ENCODE peak calls at places on chromosomes 3 and 15, in eight cellular contexts. One of them, this sample, is unnamed.

GRCh38 chr3:194840661-194841514 is 155.2 kb downstream of the FAM43A start:
- DNase-seq in stimulated activated CD8-positive, alpha-beta memory T cell treated with anti-CD3 and anti-CD28 coated beads, Interleukin-4, amount 100 ng/mL, for 24 hours: no peak
- DNase-seq in putamen: no peak
- DNase-seq in activated CD4-positive, alpha-beta T cell treated with anti-CD3 and anti-CD28 coated beads for 24 hours: no peak
- DNase-seq in activated T-cell treated with anti-CD3 and anti-CD28 coated beads for 24 hours: no peak
- DNase-seq in memory B cell: no peak
- DNase-seq in adrenal gland: peak
- DNase-seq in GM23338: no peak
- DNase-seq in this sample: no peak

GRCh38 chr3:173371848-173372487 is 25.6 kb upstream of the NLGN1 start:
- DNase-seq in adrenal gland: no peak
- DNase-seq in memory B cell: no peak
- DNase-seq in stimulated activated CD8-positive, alpha-beta memory T cell treated with anti-CD3 and anti-CD28 coated beads, Interleukin-4, amount 100 ng/mL, for 24 hours: no peak
- DNase-seq in activated CD4-positive, alpha-beta T cell treated with anti-CD3 and anti-CD28 coated beads for 24 hours: no peak
- DNase-seq in GM23338: peak
- DNase-seq in activated T-cell treated with anti-CD3 and anti-CD28 coated beads for 24 hours: no peak
- DNase-seq in putamen: peak
- DNase-seq in this sample: no peak

GRCh38 chr3:120348065-120348980 is 831 bp downstream of the LRRC58 start:
- DNase-seq in GM23338: peak
- DNase-seq in adrenal gland: no peak
- DNase-seq in activated CD4-positive, alpha-beta T cell treated with anti-CD3 and anti-CD28 coated beads for 24 hours: peak
- DNase-seq in activated T-cell treated with anti-CD3 and anti-CD28 coated beads for 24 hours: peak
- DNase-seq in memory B cell: no peak
- DNase-seq in putamen: no peak
- DNase-seq in stimulated activated CD8-positive, alpha-beta memory T cell treated with anti-CD3 and anti-CD28 coated beads, Interleukin-4, amount 100 ng/mL, for 24 hours: peak
- DNase-seq in this sample: peak

GRCh38 chr3:122668930-122669730 is 11.5 kb upstream of the PARP14 start:
- DNase-seq in stimulated activated CD8-positive, alpha-beta memory T cell treated with anti-CD3 and anti-CD28 coated beads, Interleukin-4, amount 100 ng/mL, for 24 hours: no peak
- DNase-seq in memory B cell: no peak
- DNase-seq in GM23338: no peak
- DNase-seq in activated T-cell treated with anti-CD3 and anti-CD28 coated beads for 24 hours: no peak
- DNase-seq in putamen: no peak
- DNase-seq in adrenal gland: no peak
- DNase-seq in activated CD4-positive, alpha-beta T cell treated with anti-CD3 and anti-CD28 coated beads for 24 hours: peak
- DNase-seq in this sample: peak

GRCh38 chr15:73024161-73024560 is 28.1 kb upstream of the NEO1 start:
- DNase-seq in activated CD4-positive, alpha-beta T cell treated with anti-CD3 and anti-CD28 coated beads for 24 hours: no peak
- DNase-seq in putamen: no peak
- DNase-seq in memory B cell: no peak
- DNase-seq in adrenal gland: no peak
- DNase-seq in stimulated activated CD8-positive, alpha-beta memory T cell treated with anti-CD3 and anti-CD28 coated beads, Interleukin-4, amount 100 ng/mL, for 24 hours: no peak
- DNase-seq in GM23338: no peak
- DNase-seq in activated T-cell treated with anti-CD3 and anti-CD28 coated beads for 24 hours: no peak
- DNase-seq in this sample: no peak

GRCh38 chr3:138332472-138333073 is 2.9 kb upstream of the NME9 start:
- DNase-seq in activated CD4-positive, alpha-beta T cell treated with anti-CD3 and anti-CD28 coated beads for 24 hours: no peak
- DNase-seq in GM23338: peak
- DNase-seq in stimulated activated CD8-positive, alpha-beta memory T cell treated with anti-CD3 and anti-CD28 coated beads, Interleukin-4, amount 100 ng/mL, for 24 hours: no peak
- DNase-seq in memory B cell: no peak
- DNase-seq in putamen: peak
- DNase-seq in adrenal gland: no peak
- DNase-seq in activated T-cell treated with anti-CD3 and anti-CD28 coated beads for 24 hours: no peak
- DNase-seq in this sample: no peak

GRCh38 chr3:139204756-139205155 is 139.1 kb upstream of the MRPS22 start:
- DNase-seq in GM23338: no peak
- DNase-seq in stimulated activated CD8-positive, alpha-beta memory T cell treated with anti-CD3 and anti-CD28 coated beads, Interleukin-4, amount 100 ng/mL, for 24 hours: no peak
- DNase-seq in activated CD4-positive, alpha-beta T cell treated with anti-CD3 and anti-CD28 coated beads for 24 hours: no peak
- DNase-seq in activated T-cell treated with anti-CD3 and anti-CD28 coated beads for 24 hours: no peak
- DNase-seq in adrenal gland: no peak
- DNase-seq in putamen: no peak
- DNase-seq in memory B cell: no peak
- DNase-seq in this sample: no peak

GRCh38 chr15:39860200-39860599 is 59.9 kb downstream of the GPR176 start:
- DNase-seq in putamen: no peak
- DNase-seq in GM23338: peak
- DNase-seq in activated CD4-positive, alpha-beta T cell treated with anti-CD3 and anti-CD28 coated beads for 24 hours: no peak
- DNase-seq in memory B cell: no peak
- DNase-seq in stimulated activated CD8-positive, alpha-beta memory T cell treated with anti-CD3 and anti-CD28 coated beads, Interleukin-4, amount 100 ng/mL, for 24 hours: no peak
- DNase-seq in activated T-cell treated with anti-CD3 and anti-CD28 coated beads for 24 hours: no peak
- DNase-seq in adrenal gland: peak
- DNase-seq in this sample: no peak

GRCh38 chr15:69604050-69604378 is 151.4 kb downstream of the RPLP1 start:
- DNase-seq in putamen: no peak
- DNase-seq in activated T-cell treated with anti-CD3 and anti-CD28 coated beads for 24 hours: no peak
- DNase-seq in GM23338: peak
- DNase-seq in activated CD4-positive, alpha-beta T cell treated with anti-CD3 and anti-CD28 coated beads for 24 hours: no peak
- DNase-seq in adrenal gland: no peak
- DNase-seq in memory B cell: no peak
- DNase-seq in stimulated activated CD8-positive, alpha-beta memory T cell treated with anti-CD3 and anti-CD28 coated beads, Interleukin-4, amount 100 ng/mL, for 24 hours: no peak
- DNase-seq in this sample: no peak

GRCh38 chr3:129112308-129113052 is 9.1 kb downstream of the RAB43 start:
- DNase-seq in adrenal gland: no peak
- DNase-seq in putamen: no peak
- DNase-seq in stimulated activated CD8-positive, alpha-beta memory T cell treated with anti-CD3 and anti-CD28 coated beads, Interleukin-4, amount 100 ng/mL, for 24 hours: no peak
- DNase-seq in activated T-cell treated with anti-CD3 and anti-CD28 coated beads for 24 hours: no peak
- DNase-seq in GM23338: no peak
- DNase-seq in activated CD4-positive, alpha-beta T cell treated with anti-CD3 and anti-CD28 coated beads for 24 hours: no peak
- DNase-seq in memory B cell: no peak
- DNase-seq in this sample: no peak

GRCh38 chr3:173548261-173548660 is 150.7 kb downstream of the NLGN1 start:
- DNase-seq in putamen: no peak
- DNase-seq in memory B cell: no peak
- DNase-seq in stimulated activated CD8-positive, alpha-beta memory T cell treated with anti-CD3 and anti-CD28 coated beads, Interleukin-4, amount 100 ng/mL, for 24 hours: no peak
- DNase-seq in activated T-cell treated with anti-CD3 and anti-CD28 coated beads for 24 hours: no peak
- DNase-seq in GM23338: no peak
- DNase-seq in adrenal gland: no peak
- DNase-seq in activated CD4-positive, alpha-beta T cell treated with anti-CD3 and anti-CD28 coated beads for 24 hours: no peak
- DNase-seq in this sample: no peak

GRCh38 chr3:115695081-115695480 is 71.8 kb downstream of the GAP43 start:
- DNase-seq in GM23338: no peak
- DNase-seq in activated T-cell treated with anti-CD3 and anti-CD28 coated beads for 24 hours: no peak
- DNase-seq in putamen: no peak
- DNase-seq in activated CD4-positive, alpha-beta T cell treated with anti-CD3 and anti-CD28 coated beads for 24 hours: no peak
- DNase-seq in adrenal gland: no peak
- DNase-seq in stimulated activated CD8-positive, alpha-beta memory T cell treated with anti-CD3 and anti-CD28 coated beads, Interleukin-4, amount 100 ng/mL, for 24 hours: no peak
- DNase-seq in memory B cell: no peak
- DNase-seq in this sample: no peak

GRCh38 chr3:197793246-197793645 is 2.2 kb downstream of the LRCH3 start:
- DNase-seq in activated CD4-positive, alpha-beta T cell treated with anti-CD3 and anti-CD28 coated beads for 24 hours: no peak
- DNase-seq in GM23338: no peak
- DNase-seq in memory B cell: no peak
- DNase-seq in putamen: no peak
- DNase-seq in adrenal gland: no peak
- DNase-seq in stimulated activated CD8-positive, alpha-beta memory T cell treated with anti-CD3 and anti-CD28 coated beads, Interleukin-4, amount 100 ng/mL, for 24 hours: no peak
- DNase-seq in activated T-cell treated with anti-CD3 and anti-CD28 coated beads for 24 hours: no peak
- DNase-seq in this sample: no peak

GRCh38 chr3:12351145-12351544 is 62.3 kb downstream of the PPARG start:
- DNase-seq in activated CD4-positive, alpha-beta T cell treated with anti-CD3 and anti-CD28 coated beads for 24 hours: no peak
- DNase-seq in GM23338: no peak
- DNase-seq in memory B cell: no peak
- DNase-seq in stimulated activated CD8-positive, alpha-beta memory T cell treated with anti-CD3 and anti-CD28 coated beads, Interleukin-4, amount 100 ng/mL, for 24 hours: no peak
- DNase-seq in putamen: no peak
- DNase-seq in activated T-cell treated with anti-CD3 and anti-CD28 coated beads for 24 hours: no peak
- DNase-seq in adrenal gland: peak
- DNase-seq in this sample: no peak

GRCh38 chr3:42451546-42452230 is 41.3 kb upstream of the LYZL4 start:
- DNase-seq in putamen: no peak
- DNase-seq in GM23338: no peak
- DNase-seq in stimulated activated CD8-positive, alpha-beta memory T cell treated with anti-CD3 and anti-CD28 coated beads, Interleukin-4, amount 100 ng/mL, for 24 hours: no peak
- DNase-seq in adrenal gland: no peak
- DNase-seq in activated T-cell treated with anti-CD3 and anti-CD28 coated beads for 24 hours: no peak
- DNase-seq in memory B cell: no peak
- DNase-seq in activated CD4-positive, alpha-beta T cell treated with anti-CD3 and anti-CD28 coated beads for 24 hours: no peak
- DNase-seq in this sample: no peak

GRCh38 chr3:149772861-149773260 is 19.5 kb downstream of the ANKUB1 start:
- DNase-seq in activated CD4-positive, alpha-beta T cell treated with anti-CD3 and anti-CD28 coated beads for 24 hours: no peak
- DNase-seq in putamen: no peak
- DNase-seq in activated T-cell treated with anti-CD3 and anti-CD28 coated beads for 24 hours: no peak
- DNase-seq in stimulated activated CD8-positive, alpha-beta memory T cell treated with anti-CD3 and anti-CD28 coated beads, Interleukin-4, amount 100 ng/mL, for 24 hours: no peak
- DNase-seq in memory B cell: no peak
- DNase-seq in adrenal gland: no peak
- DNase-seq in GM23338: peak
- DNase-seq in this sample: no peak

GRCh38 chr15:63344737-63345390 is 36.8 kb downstream of the CA12 start:
- DNase-seq in activated CD4-positive, alpha-beta T cell treated with anti-CD3 and anti-CD28 coated beads for 24 hours: no peak
- DNase-seq in putamen: no peak
- DNase-seq in memory B cell: no peak
- DNase-seq in adrenal gland: no peak
- DNase-seq in GM23338: no peak
- DNase-seq in stimulated activated CD8-positive, alpha-beta memory T cell treated with anti-CD3 and anti-CD28 coated beads, Interleukin-4, amount 100 ng/mL, for 24 hours: no peak
- DNase-seq in activated T-cell treated with anti-CD3 and anti-CD28 coated beads for 24 hours: no peak
- DNase-seq in this sample: no peak

GRCh38 chr3:4251412-4251811 is 51.8 kb upstream of the SETMAR start:
- DNase-seq in putamen: no peak
- DNase-seq in adrenal gland: no peak
- DNase-seq in stimulated activated CD8-positive, alpha-beta memory T cell treated with anti-CD3 and anti-CD28 coated beads, Interleukin-4, amount 100 ng/mL, for 24 hours: no peak
- DNase-seq in memory B cell: no peak
- DNase-seq in activated T-cell treated with anti-CD3 and anti-CD28 coated beads for 24 hours: no peak
- DNase-seq in GM23338: no peak
- DNase-seq in activated CD4-positive, alpha-beta T cell treated with anti-CD3 and anti-CD28 coated beads for 24 hours: no peak
- DNase-seq in this sample: no peak

GRCh38 chr3:4778119-4778518 is 201.1 kb upstream of the BHLHE40 start:
- DNase-seq in stimulated activated CD8-positive, alpha-beta memory T cell treated with anti-CD3 and anti-CD28 coated beads, Interleukin-4, amount 100 ng/mL, for 24 hours: no peak
- DNase-seq in adrenal gland: no peak
- DNase-seq in memory B cell: no peak
- DNase-seq in putamen: no peak
- DNase-seq in activated CD4-positive, alpha-beta T cell treated with anti-CD3 and anti-CD28 coated beads for 24 hours: no peak
- DNase-seq in GM23338: no peak
- DNase-seq in activated T-cell treated with anti-CD3 and anti-CD28 coated beads for 24 hours: no peak
- DNase-seq in this sample: no peak

GRCh38 chr3:53342353-53342752 is 5.0 kb downstream of the DCP1A start:
- DNase-seq in GM23338: no peak
- DNase-seq in putamen: no peak
- DNase-seq in activated CD4-positive, alpha-beta T cell treated with anti-CD3 and anti-CD28 coated beads for 24 hours: no peak
- DNase-seq in stimulated activated CD8-positive, alpha-beta memory T cell treated with anti-CD3 and anti-CD28 coated beads, Interleukin-4, amount 100 ng/mL, for 24 hours: no peak
- DNase-seq in activated T-cell treated with anti-CD3 and anti-CD28 coated beads for 24 hours: no peak
- DNase-seq in memory B cell: no peak
- DNase-seq in adrenal gland: peak
- DNase-seq in this sample: no peak

GRCh38 chr3:99678023-99678422 is 39.6 kb downstream of the COL8A1 start:
- DNase-seq in GM23338: no peak
- DNase-seq in memory B cell: no peak
- DNase-seq in putamen: no peak
- DNase-seq in stimulated activated CD8-positive, alpha-beta memory T cell treated with anti-CD3 and anti-CD28 coated beads, Interleukin-4, amount 100 ng/mL, for 24 hours: no peak
- DNase-seq in activated T-cell treated with anti-CD3 and anti-CD28 coated beads for 24 hours: no peak
- DNase-seq in adrenal gland: no peak
- DNase-seq in activated CD4-positive, alpha-beta T cell treated with anti-CD3 and anti-CD28 coated beads for 24 hours: no peak
- DNase-seq in this sample: no peak

This sample was measured in HS-27A.